ENCODE peak calls at places on chromosome 2, in five cellular contexts. One of them, this sample, is unnamed.

GRCh38 chr2:172409042-172409441 is 18.3 kb upstream of the ITGA6 start:
- DNase-seq in nucleus accumbens: no peak
- DNase-seq in MV-4-11: no peak
- DNase-seq in substantia nigra: no peak
- DNase-seq in AG10803: no peak
- DNase-seq in this sample: no peak

GRCh38 chr2:166041613-166042012 is 86.2 kb downstream of the SCN1A start:
- DNase-seq in nucleus accumbens: no peak
- DNase-seq in MV-4-11: no peak
- DNase-seq in substantia nigra: no peak
- DNase-seq in AG10803: no peak
- DNase-seq in this sample: no peak

GRCh38 chr2:126858013-126858412 is 40.7 kb upstream of the TEX51 start:
- DNase-seq in nucleus accumbens: no peak
- DNase-seq in MV-4-11: no peak
- DNase-seq in substantia nigra: no peak
- DNase-seq in AG10803: peak
- DNase-seq in this sample: no peak

GRCh38 chr2:143686585-143687164 is 557.5 kb downstream of the ARHGAP15 start:
- DNase-seq in nucleus accumbens: no peak
- DNase-seq in MV-4-11: peak
- DNase-seq in substantia nigra: no peak
- DNase-seq in AG10803: peak
- DNase-seq in this sample: peak

GRCh38 chr2:3784731-3785130 is 81.4 kb downstream of the DCDC2C start:
- DNase-seq in nucleus accumbens: no peak
- DNase-seq in MV-4-11: no peak
- DNase-seq in substantia nigra: no peak
- DNase-seq in AG10803: peak
- DNase-seq in this sample: no peak

GRCh38 chr2:239827511-239827865 is 197.7 kb downstream of the NDUFA10 start:
- DNase-seq in nucleus accumbens: no peak
- DNase-seq in MV-4-11: no peak
- DNase-seq in substantia nigra: no peak
- DNase-seq in AG10803: no peak
- DNase-seq in this sample: no peak

GRCh38 chr2:62931536-62931935 is 119.1 kb upstream of the OTX1 start:
- DNase-seq in nucleus accumbens: no peak
- DNase-seq in MV-4-11: no peak
- DNase-seq in substantia nigra: no peak
- DNase-seq in AG10803: no peak
- DNase-seq in this sample: no peak

GRCh38 chr2:64591188-64591587 is 62.5 kb downstream of the SERTAD2 start:
- DNase-seq in nucleus accumbens: no peak
- DNase-seq in MV-4-11: no peak
- DNase-seq in substantia nigra: no peak
- DNase-seq in AG10803: no peak
- DNase-seq in this sample: no peak

GRCh38 chr2:94923196-94923595 is 52.0 kb downstream of the TEKT4 start:
- DNase-seq in nucleus accumbens: no peak
- DNase-seq in MV-4-11: no peak
- DNase-seq in substantia nigra: no peak
- DNase-seq in AG10803: no peak
- DNase-seq in this sample: no peak